ENCODE peak calls at places on chromosomes 5 and 9, in five cellular contexts. Q, I, D, S and Z are unnamed samples.

GRCh38 chr5:5418764-5419163 is 3.7 kb upstream of the ICE1 start:
- DNase-seq in Q (no peak), I (no peak), D (peak; percentile 96), S (no peak), Z (no peak)

GRCh38 chr5:127418378-127418777 is 99.1 kb upstream of the PRRC1 start:
- DNase-seq in Q (no peak), I (no peak), D (no peak), S (no peak), Z (no peak)

GRCh38 chr5:74017112-74017511 is 391.1 kb downstream of the ARHGEF28 start:
- DNase-seq in Q (peak; percentile 32), I (peak; percentile 94), D (no peak), S (no peak), Z (peak; percentile 64)

GRCh38 chr9:77910216-77910615 is 121.4 kb downstream of the GNAQ start:
- DNase-seq in Q (no peak), I (no peak), D (no peak), S (no peak), Z (peak; percentile 20)

GRCh38 chr5:69024241-69024651 is 69.6 kb upstream of the SLC30A5 start:
- DNase-seq in Q (peak; percentile 65), I (peak; percentile 39), D (peak; percentile 68), S (peak; percentile 61), Z (peak; percentile 52)

GRCh38 chr9:106773750-106774149 is 89.2 kb upstream of the ZNF462 start:
- DNase-seq in Q (no peak), I (peak; percentile 29), D (no peak), S (no peak), Z (no peak)

GRCh38 chr5:37665889-37666288 is 174.0 kb downstream of the GDNF start:
- DNase-seq in Q (no peak), I (no peak), D (no peak), S (peak; percentile 18), Z (no peak)

GRCh38 chr5:156400542-156400941 is 73.6 kb downstream of the SGCD start:
- DNase-seq in Q (no peak), I (no peak), D (no peak), S (peak; percentile 53), Z (no peak)

GRCh38 chr5:149497357-149497756 is 53.9 kb downstream of the CSNK1A1 start:
- DNase-seq in Q (peak; percentile 20), I (no peak), D (no peak), S (peak; percentile 92), Z (peak; percentile 94)

GRCh38 chr9:72154468-72155281 is 5.4 kb downstream of the GDA start:
- DNase-seq in Q (peak; percentile 86), I (peak; percentile 43), D (no peak), S (no peak), Z (peak; percentile 5)

GRCh38 chr5:17151686-17152085 is 65.7 kb upstream of the BASP1 start:
- DNase-seq in Q (no peak), I (no peak), D (no peak), S (no peak), Z (no peak)

DNA sequence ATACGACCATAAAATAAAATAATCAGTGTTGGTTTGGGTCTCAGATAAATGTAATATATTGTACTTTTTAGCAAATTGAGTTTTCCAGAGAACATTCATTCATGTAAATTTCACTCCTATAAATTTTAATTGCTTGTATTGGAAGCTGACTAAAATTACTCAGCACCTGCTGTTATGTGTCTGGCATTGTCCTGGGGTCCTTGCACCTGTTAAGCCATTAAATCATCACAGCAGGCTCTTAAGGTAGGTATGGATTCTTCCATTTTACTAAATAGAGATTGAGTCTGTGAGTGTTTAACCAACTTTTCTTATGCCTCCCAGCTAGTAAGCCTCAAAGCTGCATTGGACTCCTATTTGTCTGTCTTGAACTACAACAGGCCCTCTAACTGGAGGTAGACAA is 78.8 kb downstream of the PARP8 start:
- DNase-seq in Q (no peak), I (no peak), D (no peak), S (no peak), Z (no peak)
- H3K4me1 ChIP-seq in Q (no peaks in the 10 kb centered on the region), I (peaks cover 3% of the 10 kb centered on the region), D (peaks cover 6% of the 10 kb centered on the region), S (peaks cover 5% of the 10 kb centered on the region), Z (peaks cover 5% of the 10 kb centered on the region)

DNA sequence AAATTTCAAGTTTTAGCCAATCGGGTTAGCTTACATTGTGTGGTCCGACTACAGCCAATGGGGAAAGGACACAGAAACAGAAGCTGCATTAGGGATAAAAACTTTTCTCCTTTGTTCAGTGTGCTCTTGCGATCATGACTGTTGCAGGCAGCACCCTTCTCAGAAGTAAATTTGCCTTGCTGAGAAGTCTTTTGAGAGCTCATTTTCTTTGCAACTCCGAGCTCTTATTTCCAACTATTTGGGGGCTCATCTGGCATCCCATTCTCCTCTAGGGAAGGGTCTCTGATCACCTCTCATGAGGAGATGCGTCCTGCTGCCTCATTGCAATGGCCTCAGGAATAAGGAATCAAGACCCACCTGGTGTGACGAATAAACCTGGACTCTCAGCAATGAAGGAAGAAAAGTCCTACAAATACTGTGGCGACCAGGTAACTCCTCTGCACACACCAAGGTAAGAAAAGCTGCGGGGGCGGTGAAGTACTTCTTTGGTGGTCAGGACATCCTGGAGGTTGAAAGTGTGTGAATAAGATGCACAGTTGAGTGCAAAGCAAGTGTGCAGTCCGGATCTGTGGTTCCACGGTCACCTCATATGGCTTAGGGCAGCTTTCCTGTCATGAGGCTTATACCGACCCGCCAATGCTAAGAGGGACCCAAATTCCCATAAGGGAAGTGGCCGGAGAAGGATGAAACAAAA is 20.4 kb downstream of the CNOT8 start:
- DNase-seq in Q (no peak), I (peak; percentile 21), D (no peak), S (peak; percentile 7), Z (peak; percentile 23)
- H3K9me3 ChIP-seq in Q (no peaks in the 10 kb centered on the region), I (peaks cover 15% of the 10 kb centered on the region), D (no peaks in the 10 kb centered on the region), S (no peaks in the 10 kb centered on the region), Z (peaks cover 6% of the 10 kb centered on the region)

GRCh38 chr9:117415584-117415937 is 704 bp upstream of the ASTN2 start:
- DNase-seq in Q (no peak), I (no peak), D (no peak), S (no peak), Z (no peak)
- TF ChIP-seq EZH2 in Q (peak; percentile 33), I (peak; percentile 41), D (no peak), S (no peak), Z (no peak)

DNA sequence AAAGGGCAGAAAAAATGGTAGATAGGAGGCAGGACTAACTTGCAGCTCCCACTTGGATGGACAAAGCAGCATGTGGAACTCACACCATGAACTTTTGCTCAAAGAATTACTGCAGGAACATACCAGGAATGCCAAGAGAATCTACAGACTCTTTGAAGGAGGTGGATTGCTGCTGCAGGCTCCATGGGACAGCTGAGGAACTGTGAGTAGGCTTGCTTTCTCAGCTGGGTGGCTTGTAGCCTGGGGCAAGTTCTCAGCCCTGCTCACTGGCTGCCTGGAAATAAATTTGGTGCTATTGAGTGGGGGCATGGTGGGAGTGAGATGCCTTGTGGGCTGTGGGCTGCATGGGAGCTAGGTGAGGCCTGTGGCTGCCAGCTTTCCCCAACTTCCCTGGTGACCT is 574.5 kb downstream of the PRELID2 start:
- DNase-seq in Q (no peak), I (no peak), D (no peak), S (no peak), Z (no peak)
- H3K4me1 ChIP-seq in Q (no peaks in the 10 kb centered on the region), I (no peaks in the 10 kb centered on the region), D (no peaks in the 10 kb centered on the region), S (no peaks in the 10 kb centered on the region), Z (no peaks in the 10 kb centered on the region)

DNA sequence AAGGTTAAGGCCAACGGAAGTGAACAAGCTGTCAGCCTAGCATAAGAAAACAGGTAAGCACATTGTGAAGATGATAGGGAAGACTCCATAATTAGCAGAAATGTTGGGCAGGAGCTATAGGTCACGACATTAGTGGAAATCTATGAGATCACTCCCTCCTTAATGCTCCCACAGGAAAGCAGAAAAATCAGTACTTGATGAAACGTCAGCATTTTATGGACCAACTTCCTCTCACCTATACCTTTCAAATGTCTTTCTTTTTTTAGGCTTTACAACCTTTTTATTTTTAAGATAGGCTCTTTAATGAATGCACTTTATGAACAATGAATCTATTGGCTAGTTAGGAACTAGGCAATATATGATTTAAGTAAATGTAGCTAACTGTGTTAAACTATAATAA is 29.4 kb upstream of the HCN1 start:
- DNase-seq in Q (no peak), I (no peak), D (no peak), S (no peak), Z (no peak)
- H3K9me3 ChIP-seq in Q (no peaks in the 10 kb centered on the region), I (peaks cover 14% of the 10 kb centered on the region), D (no peaks in the 10 kb centered on the region), S (no peaks in the 10 kb centered on the region), Z (no peaks in the 10 kb centered on the region)

DNA sequence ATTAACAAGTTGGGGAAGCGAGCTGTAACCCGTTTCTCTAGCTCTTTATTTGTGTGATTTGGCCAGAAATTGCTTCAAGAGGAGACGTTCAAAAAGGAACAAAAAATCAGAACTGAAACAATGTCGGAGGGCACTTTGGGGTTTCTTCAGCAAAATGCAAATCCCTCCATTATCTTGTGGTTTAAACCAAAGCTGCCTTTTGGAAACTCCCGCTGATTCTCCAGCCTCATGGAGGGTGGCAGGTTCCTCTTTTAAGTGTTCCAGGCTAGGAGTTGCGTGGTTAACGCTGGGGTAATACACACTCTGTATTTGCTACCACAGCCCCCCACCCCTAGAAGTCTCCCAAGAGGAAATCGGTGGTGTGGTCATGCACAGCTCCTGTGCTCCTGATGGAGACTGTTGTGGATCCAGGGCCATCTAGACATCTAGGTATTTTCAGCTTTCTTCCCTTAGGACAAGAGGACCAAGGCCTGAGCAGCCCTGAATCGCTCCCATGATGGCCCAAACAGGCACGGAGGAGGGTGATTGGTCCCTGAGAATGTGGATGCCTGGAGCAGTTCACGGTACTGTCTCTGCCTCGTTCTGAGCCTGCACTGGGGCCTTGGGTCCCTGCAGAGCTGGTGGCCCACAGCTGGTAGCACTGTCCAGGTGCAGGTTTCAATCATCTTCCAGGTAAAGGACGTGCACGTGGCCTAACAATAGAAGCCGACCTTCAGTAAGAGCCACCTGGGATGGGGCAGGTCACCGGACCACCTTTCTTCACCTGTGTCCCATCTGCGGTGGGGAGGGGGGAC is 19.2 kb upstream of the FCN1 start:
- DNase-seq in Q (no peak), I (no peak), D (no peak), S (no peak), Z (no peak)
- TF ChIP-seq EZH2 in Q (no peak), I (no peak), D (no peak), S (no peak), Z (no peak)

GRCh38 chr5:23451156-23451555 is 56.3 kb upstream of the PRDM9 start:
- DNase-seq in Q (no peak), I (peak; percentile 61), D (no peak), S (peak; percentile 3), Z (no peak)
- H3K4me1 ChIP-seq in Q (no peaks in the 10 kb centered on the region), I (peaks cover 17% of the 10 kb centered on the region), D (no peaks in the 10 kb centered on the region), S (no peaks in the 10 kb centered on the region), Z (no peaks in the 10 kb centered on the region)